ENCODE peak calls at places on chromosome 14, in six cellular contexts. A is IMR-90, M is mesenchymal stem cell, U is H1, R is mesendoderm, Y is trophoblast cell. V is an unnamed sample. For H3K4me1, the result is how much of the 10 kb centered on the place peaks cover.

GRCh38 chr14:77302926-77303325 is 17.8 kb downstream of the POMT2 start:
- DNase-seq in A (peak), M (peak), U (no peak), R (peak), Y (peak), V (no peak)

GRCh38 chr14:63323148-63323547 is 4.4 kb upstream of the GPHB5 start:
- DNase-seq in A (no peak), M (no peak), U (no peak), R (no peak), Y (no peak), V (no peak)

GRCh38 chr14:74649673-74650072 is 37.6 kb upstream of the LTBP2 start:
- DNase-seq in A (no peak), M (no peak), U (no peak), R (no peak), Y (peak), V (no peak)

GRCh38 chr14:74502236-74503019 is 8.9 kb downstream of the ISCA2 start:
- DNase-seq in A (peak), M (peak), U (no peak), R (peak), Y (peak), V (no peak)

GRCh38 chr14:53450871-53451270 is 297.7 kb upstream of the DDHD1 start:
- DNase-seq in A (no peak), M (no peak), U (no peak), R (no peak), Y (no peak), V (no peak)

GRCh38 chr14:56145965-56146364 is 27.8 kb downstream of the PELI2 start:
- DNase-seq in A (peak), M (peak), U (no peak), R (no peak), Y (no peak), V (no peak)

GRCh38 chr14:52862652-52863338 is 71.4 kb upstream of the GNPNAT1 start:
- DNase-seq in A (peak), M (peak), U (no peak), R (peak), Y (peak), V (no peak)

GRCh38 chr14:21748869-21749303 is 75.3 kb upstream of the OR4E1 start:
- DNase-seq in A (peak), M (peak), U (peak), R (peak), Y (peak), V (peak)

GRCh38 chr14:56874375-56874774 is 64.1 kb upstream of the OTX2 start:
- DNase-seq in A (no peak), M (no peak), U (peak), R (peak), Y (peak), V (no peak)

GRCh38 chr14:51167587-51168219 is 72.3 kb upstream of the TMX1 start:
- DNase-seq in A (no peak), M (peak), U (no peak), R (no peak), Y (no peak), V (no peak)

GRCh38 chr14:33065634-33066033 is 127.0 kb downstream of the NPAS3 start:
- DNase-seq in A (no peak), M (no peak), U (no peak), R (no peak), Y (no peak), V (no peak)

GRCh38 chr14:99724196-99724891 is 40.2 kb downstream of the CYP46A1 start:
- DNase-seq in A (peak), M (no peak), U (no peak), R (no peak), Y (no peak), V (no peak)

GRCh38 chr14:100504372-100505078 is 82.7 kb downstream of the BEGAIN start:
- DNase-seq in A (peak), M (no peak), U (no peak), R (peak), Y (peak), V (no peak)

GRCh38 chr14:102901633-102902032 is 20.8 kb upstream of the AMN start:
- DNase-seq in A (no peak), M (no peak), U (no peak), R (no peak), Y (no peak), V (no peak)

GRCh38 chr14:96663491-96664067 is 133.6 kb upstream of the VRK1 start:
- DNase-seq in A (no peak), M (no peak), U (no peak), R (no peak), Y (no peak), V (no peak)

GRCh38 chr14:92563359-92563758 is 49.8 kb downstream of the RIN3 start:
- DNase-seq in A (peak), M (peak), U (no peak), R (no peak), Y (peak), V (no peak)

GRCh38 chr14:28830115-28830534 is 63.5 kb downstream of the FOXG1 start:
- DNase-seq in A (no peak), M (no peak), U (no peak), R (no peak), Y (peak), V (no peak)

GRCh38 chr14:77421241-77421640 is 2.1 kb downstream of the NOXRED1 start:
- DNase-seq in A (peak), M (no peak), U (no peak), R (no peak), Y (no peak), V (no peak)

GRCh38 chr14:92973265-92973797 is 50.4 kb downstream of the CHGA start:
- DNase-seq in A (peak), M (no peak), U (peak), R (peak), Y (peak), V (peak)

GRCh38 chr14:64880382-64881121 is 845 bp upstream of the SPTB start:
- DNase-seq in A (no peak), M (peak), U (peak), R (peak), Y (peak), V (peak)

GRCh38 chr14:71481215-71481614 is 451.0 kb upstream of the RGS6 start:
- DNase-seq in A (no peak), M (no peak), U (no peak), R (no peak), Y (no peak), V (no peak)

GRCh38 chr14:68137704-68138619 is 318.4 kb downstream of the RAD51B start:
- DNase-seq in A (peak), M (peak), U (peak), R (peak), Y (peak), V (peak)
- H2BK5ac ChIP-seq in A (peak), M (peak), U (no peak), R (no peak), Y (no peak), V (no peak)

GRCh38 chr14:86035882-86036281 is 505.9 kb downstream of the FLRT2 start:
- DNase-seq in A (no peak), M (peak), U (peak), R (peak), Y (peak), V (no peak)
- H3K4me3 ChIP-seq in A (no peak), M (no peak), U (no peak), R (no peak), Y (no peak), V (no peak)

DNA sequence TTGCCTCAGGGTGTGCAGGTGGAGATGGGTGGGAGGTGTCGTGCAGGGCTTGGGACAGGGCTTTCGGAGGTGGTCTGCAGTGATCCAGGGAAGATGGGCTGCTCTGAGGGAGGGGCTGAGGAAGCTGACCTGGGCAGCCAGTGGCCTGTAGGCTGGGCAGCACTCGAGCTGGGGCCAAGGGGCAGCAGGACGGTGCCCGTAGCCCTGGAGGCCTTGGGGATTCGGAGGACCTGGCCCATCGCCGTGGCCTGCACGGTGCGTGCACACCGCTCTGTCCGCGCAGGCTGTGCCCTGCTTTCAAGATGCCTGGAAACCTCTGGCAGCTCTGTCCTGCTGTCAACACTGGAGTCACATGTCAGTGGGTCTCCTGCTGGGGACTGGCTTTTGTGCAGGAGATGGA is 9.1 kb downstream of the PACS2 start:
- DNase-seq in A (no peak), M (no peak), U (no peak), R (no peak), Y (no peak), V (no peak)
- H3K4me1 ChIP-seq in A (under half), M (under half), U (under half), R (under half), Y (under half), V (under half)

GRCh38 chr14:94009767-94010166 is 12.7 kb downstream of the CCDC197 start:
- DNase-seq in A (peak), M (no peak), U (no peak), R (no peak), Y (no peak), V (no peak)
- H2BK5ac ChIP-seq in A (no peak), M (no peak), U (no peak), R (no peak), Y (no peak), V (no peak)

GRCh38 chr14:94970937-94971730 is 186.2 kb downstream of the DICER1 start:
- DNase-seq in A (no peak), M (no peak), U (no peak), R (no peak), Y (no peak), V (no peak)
- H3K4me3 ChIP-seq in A (no peak), M (peak), U (no peak), R (no peak), Y (no peak), V (no peak)

GRCh38 chr14:61536661-61537566 is 158.4 kb upstream of the HIF1A start:
- DNase-seq in A (no peak), M (no peak), U (no peak), R (no peak), Y (peak), V (no peak)

GRCh38 chr14:61535032-61535431 is 160.3 kb upstream of the HIF1A start:
- DNase-seq in A (peak), M (no peak), U (no peak), R (no peak), Y (no peak), V (no peak)

GRCh38 chr14:61537567-61538463 is 157.5 kb upstream of the HIF1A start:
- DNase-seq in A (peak), M (peak), U (no peak), R (peak), Y (peak), V (no peak)

GRCh38 chr14:61533513-61534255 is 161.6 kb upstream of the HIF1A start:
- DNase-seq in A (no peak), M (no peak), U (no peak), R (no peak), Y (peak), V (no peak)

GRCh38 chr14:61535470-61535869 is 159.8 kb upstream of the HIF1A start:
- DNase-seq in A (no peak), M (no peak), U (no peak), R (no peak), Y (peak), V (no peak)
- H3K4me1 ChIP-seq in A (under half), M (under half), U (under half), R (under half), Y (under half), V (under half)

V was measured in neuronal stem cell.